ENCODE peak calls at places on chromosomes 2 and 18, in four cellular contexts. O is K562, A is endothelial cell of umbilical vein, N is IMR-90. V is an unnamed sample.

GRCh38 chr18:79699653-79700052 is 20.1 kb downstream of the CTDP1 start:
- DNase-seq in N (no peak), A (no peak), O (no peak), V (no peak)

GRCh38 chr2:241224068-241224850 is 35.8 kb downstream of the ANO7 start:
- DNase-seq in N (peak; percentile 66), O (no peak), A (peak; percentile 23), V (no peak)

GRCh38 chr2:218323526-218324472 is 31.5 kb upstream of the TMBIM1 start:
- DNase-seq in O (no peak), A (peak; percentile 77), N (peak; percentile 60), V (no peak)

GRCh38 chr18:79585395-79586370 is 93.9 kb upstream of the CTDP1 start:
- DNase-seq in A (no peak), N (no peak), O (peak; percentile 27), V (no peak)

GRCh38 chr2:173997269-173997668 is 32.1 kb upstream of the SP3 start:
- DNase-seq in N (peak; percentile 45), A (no peak), O (no peak), V (no peak)

GRCh38 chr18:5894613-5895299 is 566 bp downstream of the TMEM200C start:
- DNase-seq in A (no peak), O (no peak), N (peak; percentile 18), V (no peak)

GRCh38 chr2:18379869-18380268 is 180.6 kb downstream of the RDH14 start:
- DNase-seq in O (peak; percentile 17), N (no peak), A (no peak), V (no peak)

GRCh38 chr18:42533010-42533409 is 578.0 kb downstream of the PIK3C3 start:
- DNase-seq in O (no peak), N (no peak), A (no peak), V (no peak)

GRCh38 chr2:68284896-68285295 is 32.6 kb upstream of the PPP3R1 start:
- DNase-seq in A (no peak), N (peak; percentile 65), O (no peak), V (no peak)

GRCh38 chr2:49241991-49242390 is 87.7 kb upstream of the FSHR start:
- DNase-seq in O (no peak), A (no peak), N (peak; percentile 38), V (no peak)

GRCh38 chr18:79043288-79043687 is 25.9 kb upstream of the ATP9B start:
- DNase-seq in N (no peak), A (no peak), O (no peak), V (no peak)

GRCh38 chr2:20590704-20591515 is 60.0 kb downstream of the HS1BP3 start:
- DNase-seq in A (no peak), O (no peak), N (no peak), V (no peak)

GRCh38 chr2:240960309-240960962 is 38.0 kb upstream of the SNED1 start:
- DNase-seq in A (peak; percentile 13), N (peak; percentile 6), O (no peak), V (no peak)

GRCh38 chr2:157312866-157313486 is 12.6 kb downstream of the ERMN start:
- DNase-seq in A (no peak), N (peak; percentile 34), O (no peak), V (no peak)

GRCh38 chr2:12556762-12557161 is 160.0 kb upstream of the TRIB2 start:
- DNase-seq in N (peak; percentile 84), O (peak; percentile 47), A (peak; percentile 16), V (no peak)

GRCh38 chr2:220162320-220162719 is 534.9 kb downstream of the SLC4A3 start:
- DNase-seq in O (no peak), A (no peak), N (peak; percentile 45), V (no peak)

GRCh38 chr2:207113403-207113802 is 52.3 kb downstream of the KLF7 start:
- DNase-seq in A (no peak), N (no peak), O (no peak), V (no peak)

GRCh38 chr2:237726401-237726830 is 72.2 kb upstream of the RBM44 start:
- DNase-seq in N (peak; percentile 88), O (no peak), A (peak; percentile 93), V (no peak)

GRCh38 chr2:216082388-216082733 is 642 bp downstream of the TMEM169 start:
- DNase-seq in O (no peak), N (no peak), A (no peak), V (no peak)

GRCh38 chr2:37392428-37392827 is 48.0 kb downstream of the QPCT start:
- DNase-seq in A (no peak), O (no peak), N (no peak), V (no peak)

GRCh38 chr2:43464546-43464945 is 131.3 kb downstream of the THADA start:
- DNase-seq in N (peak; percentile 23), A (no peak), O (no peak), V (no peak)

GRCh38 chr2:215401896-215402379 is 33.9 kb downstream of the FN1 start:
- DNase-seq in O (no peak), N (peak; percentile 96), A (no peak), V (no peak)

GRCh38 chr18:41043876-41044275 is 911.2 kb upstream of the PIK3C3 start:
- DNase-seq in O (no peak), A (no peak), N (no peak), V (no peak)

GRCh38 chr2:218392891-218393462 is 6.7 kb upstream of the CTDSP1 start:
- DNase-seq in O (no peak), A (no peak), N (no peak), V (no peak)

GRCh38 chr2:162103443-162104009 is 29.5 kb upstream of the DPP4 start:
- DNase-seq in N (peak; percentile 29), O (no peak), A (no peak), V (no peak)

GRCh38 chr2:71788601-71789240 is 335.4 kb downstream of the DYSF start:
- DNase-seq in A (no peak), O (no peak), N (no peak), V (no peak)

GRCh38 chr2:1482981-1483380 is 69.7 kb downstream of the TPO start:
- DNase-seq in A (no peak), N (no peak), O (no peak), V (no peak)

GRCh38 chr2:178943745-178944144 is 106.2 kb downstream of the CCDC141 start:
- DNase-seq in N (no peak), A (no peak), O (no peak), V (no peak)

DNA sequence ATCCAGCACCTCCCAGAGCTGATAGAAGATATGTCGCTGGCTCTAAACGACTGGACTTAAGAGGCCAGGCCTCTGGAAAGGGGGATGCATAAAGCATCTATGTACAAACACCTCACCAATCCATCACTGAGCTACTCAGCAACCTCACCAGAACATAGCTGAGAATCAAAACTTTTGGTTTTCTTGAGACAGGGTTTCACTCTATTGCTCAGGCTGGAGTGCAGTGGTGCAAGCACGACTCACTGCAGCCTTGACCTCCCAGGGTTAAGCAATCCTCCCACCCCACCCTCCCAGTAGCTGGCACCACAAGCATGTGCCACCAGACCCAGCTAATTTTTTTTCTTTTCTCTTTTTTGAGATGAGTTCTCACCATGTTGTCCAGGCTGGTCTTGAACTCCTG is 62.9 kb upstream of the MSH6 start:
- DNase-seq in N (no peak), O (no peak), A (no peak), V (no peak)
- H3K9me1 ChIP-seq in N (no peaks in the 10 kb centered on the region), O (no peaks in the 10 kb centered on the region), A (no peaks in the 10 kb centered on the region), V (peaks cover 3% of the 10 kb centered on the region)

GRCh38 chr2:8300905-8301304 is 381.0 kb upstream of the ID2 start:
- DNase-seq in A (no peak), O (no peak), N (no peak), V (no peak)
- H3K4me1 ChIP-seq in A (no peaks in the 10 kb centered on the region), O (peaks cover 4% of the 10 kb centered on the region), N (peaks cover 7% of the 10 kb centered on the region), V (no peaks in the 10 kb centered on the region)

GRCh38 chr2:201977651-201978050 is 56.0 kb upstream of the FZD7 start:
- DNase-seq in A (no peak), O (no peak), N (no peak), V (no peak)
- H3K4me2 ChIP-seq in A (no peak overlapping the region), O (no peak overlapping the region), N (no peak overlapping the region), V (no peak overlapping the region)

GRCh38 chr18:8411492-8411891 is 197.7 kb upstream of the RAB12 start:
- DNase-seq in A (no peak), N (no peak), O (no peak), V (no peak)
- H3K9me1 ChIP-seq in A (no peaks in the 10 kb centered on the region), N (peaks cover 2% of the 10 kb centered on the region), O (no peaks in the 10 kb centered on the region), V (no peaks in the 10 kb centered on the region)

DNA sequence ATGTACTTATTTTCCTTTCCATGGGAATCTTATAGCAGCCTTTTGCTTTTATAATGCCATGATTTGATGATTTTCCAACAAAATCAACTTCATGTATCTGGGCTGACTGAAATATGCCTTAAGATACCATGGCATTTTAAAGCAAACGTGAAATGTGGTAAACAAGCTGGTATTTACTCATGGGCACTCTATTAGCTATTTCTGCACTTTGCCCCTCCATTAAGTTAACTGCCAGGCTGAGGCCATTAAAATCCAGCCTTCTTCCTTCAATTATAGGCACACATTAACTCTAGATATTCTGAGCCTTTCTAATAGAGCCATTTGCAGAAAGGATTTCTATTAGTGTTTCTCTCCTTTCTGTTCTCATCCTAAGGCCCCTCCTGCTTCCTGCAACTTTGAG is 1.7 kb upstream of the KCNJ3 start:
- DNase-seq in N (no peak), O (no peak), A (no peak), V (no peak)
- H3K4me1 ChIP-seq in N (no peaks in the 10 kb centered on the region), O (no peaks in the 10 kb centered on the region), A (no peaks in the 10 kb centered on the region), V (no peaks in the 10 kb centered on the region)

DNA sequence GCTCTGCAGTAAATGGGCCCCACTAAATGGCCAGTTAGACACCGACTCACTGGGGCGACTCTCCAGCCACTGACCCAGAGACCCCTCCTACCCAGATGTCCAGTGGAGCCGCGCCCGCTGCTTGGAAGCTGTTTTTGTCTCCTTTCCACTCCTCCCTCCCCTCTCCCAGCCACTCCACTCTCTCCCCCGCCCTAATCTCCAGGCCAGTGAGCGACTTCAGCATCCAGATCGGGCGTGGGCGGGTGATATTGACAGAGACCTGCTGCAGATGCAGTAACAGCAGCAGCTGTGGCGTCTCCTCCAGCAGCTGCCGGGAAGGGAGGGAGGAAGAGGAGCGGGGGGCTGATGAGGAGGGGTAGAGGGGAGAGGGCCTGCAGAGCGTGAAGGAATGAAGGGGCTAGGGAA is at the start of gene SCN7A:
- DNase-seq in N (peak; percentile 81), O (peak; percentile 68), A (no peak), V (no peak)
- H3K4me2 ChIP-seq in N (peak within 1 kb of the TSS; percentile 73), O (no peak within 1 kb of the TSS), A (no peak within 1 kb of the TSS), V (no peak within 1 kb of the TSS)

DNA sequence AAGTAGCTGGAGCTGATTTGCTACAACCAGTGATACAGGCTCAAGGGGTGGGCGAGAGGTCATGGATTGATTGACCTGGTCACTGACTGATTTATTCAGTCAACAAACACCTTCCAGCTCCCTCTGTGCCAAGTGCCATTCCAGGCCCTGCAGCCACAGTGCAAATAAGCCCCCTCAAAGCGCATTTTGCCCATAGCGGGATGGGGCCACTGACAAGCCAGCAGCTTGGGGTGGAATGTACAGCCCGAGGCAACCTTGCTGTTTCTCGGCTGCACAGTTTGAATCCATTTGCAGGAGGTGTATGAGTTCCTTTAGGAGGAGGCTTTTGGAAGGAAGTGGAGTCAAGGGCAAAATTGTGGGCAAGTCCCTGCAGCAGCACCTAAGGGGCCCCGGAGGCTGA is 235.2 kb downstream of the TPGS2 start:
- DNase-seq in A (no peak), O (no peak), N (no peak), V (no peak)
- H3K9me1 ChIP-seq in A (no peaks in the 10 kb centered on the region), O (no peaks in the 10 kb centered on the region), N (peaks cover 11% of the 10 kb centered on the region), V (no peaks in the 10 kb centered on the region)

GRCh38 chr2:111099402-111099801 is 21.3 kb upstream of the BCL2L11 start:
- DNase-seq in O (no peak), N (no peak), A (no peak), V (no peak)
- H3K4me1 ChIP-seq in O (no peaks in the 10 kb centered on the region), N (no peaks in the 10 kb centered on the region), A (no peaks in the 10 kb centered on the region), V (no peaks in the 10 kb centered on the region)

V was measured in keratinocyte.